ENCODE peak calls at places on chromosomes 1 and 21, in six cellular contexts. One of them, this sample, is unnamed.

GRCh38 chr1:6688001-6688400 is 13.6 kb downstream of the DNAJC11 start:
- ATAC-seq in GM12878: no peak
- ATAC-seq in A549: no peak
- ATAC-seq in upper lobe of left lung: no peak
- ATAC-seq in K562: no peak
- ATAC-seq in HepG2: no peak
- ATAC-seq in this sample: no peak

GRCh38 chr1:66730462-66730861 is 21.8 kb upstream of the DYNLT5 start:
- ATAC-seq in upper lobe of left lung: no peak
- ATAC-seq in A549: no peak
- ATAC-seq in K562: no peak
- ATAC-seq in GM12878: no peak
- ATAC-seq in HepG2: no peak
- ATAC-seq in this sample: no peak

GRCh38 chr21:25994758-25995163 is 175.8 kb downstream of the APP start:
- ATAC-seq in A549: no peak
- ATAC-seq in HepG2: no peak
- ATAC-seq in upper lobe of left lung: no peak
- ATAC-seq in GM12878: no peak
- ATAC-seq in K562: no peak
- ATAC-seq in this sample: no peak

GRCh38 chr1:29453502-29454240 is 217.3 kb downstream of the PTPRU start:
- ATAC-seq in upper lobe of left lung: no peak
- ATAC-seq in GM12878: peak
- ATAC-seq in A549: peak
- ATAC-seq in K562: peak
- ATAC-seq in HepG2: peak
- ATAC-seq in this sample: no peak

GRCh38 chr1:198909973-198910372 is 271.1 kb downstream of the PTPRC start:
- ATAC-seq in K562: no peak
- ATAC-seq in A549: no peak
- ATAC-seq in upper lobe of left lung: no peak
- ATAC-seq in GM12878: no peak
- ATAC-seq in HepG2: no peak
- ATAC-seq in this sample: no peak

GRCh38 chr21:34078915-34079314 is 5.5 kb downstream of the MRPS6 start:
- ATAC-seq in HepG2: no peak
- ATAC-seq in upper lobe of left lung: no peak
- ATAC-seq in GM12878: peak
- ATAC-seq in K562: no peak
- ATAC-seq in A549: no peak
- ATAC-seq in this sample: no peak

GRCh38 chr1:21574464-21575151 is 65.4 kb downstream of the ALPL start:
- ATAC-seq in upper lobe of left lung: peak
- ATAC-seq in GM12878: peak
- ATAC-seq in HepG2: peak
- ATAC-seq in K562: peak
- ATAC-seq in A549: peak
- ATAC-seq in this sample: peak

GRCh38 chr1:168121314-168122029 is 15.3 kb downstream of the GPR161 start:
- ATAC-seq in GM12878: no peak
- ATAC-seq in K562: no peak
- ATAC-seq in HepG2: no peak
- ATAC-seq in A549: no peak
- ATAC-seq in upper lobe of left lung: peak
- ATAC-seq in this sample: peak

GRCh38 chr1:246932366-246932700 is 585 bp upstream of the AHCTF1 start:
- ATAC-seq in K562: no peak
- ATAC-seq in HepG2: no peak
- ATAC-seq in GM12878: no peak
- ATAC-seq in upper lobe of left lung: no peak
- ATAC-seq in A549: no peak
- ATAC-seq in this sample: no peak

GRCh38 chr1:226664413-226665101 is 74.5 kb downstream of the ITPKB start:
- ATAC-seq in HepG2: no peak
- ATAC-seq in upper lobe of left lung: peak
- ATAC-seq in GM12878: no peak
- ATAC-seq in A549: no peak
- ATAC-seq in K562: no peak
- ATAC-seq in this sample: peak

GRCh38 chr1:201711101-201711597 is 117.8 kb upstream of the IPO9 start:
- ATAC-seq in K562: no peak
- ATAC-seq in A549: no peak
- ATAC-seq in upper lobe of left lung: no peak
- ATAC-seq in GM12878: no peak
- ATAC-seq in HepG2: no peak
- ATAC-seq in this sample: no peak

GRCh38 chr1:223034270-223034798 is 108.7 kb downstream of the TLR5 start:
- ATAC-seq in HepG2: no peak
- ATAC-seq in K562: no peak
- ATAC-seq in GM12878: no peak
- ATAC-seq in upper lobe of left lung: no peak
- ATAC-seq in A549: no peak
- ATAC-seq in this sample: no peak

GRCh38 chr21:43282358-43283120 is 113.7 kb downstream of the CRYAA start:
- ATAC-seq in K562: no peak
- ATAC-seq in upper lobe of left lung: no peak
- ATAC-seq in A549: no peak
- ATAC-seq in GM12878: no peak
- ATAC-seq in HepG2: no peak
- ATAC-seq in this sample: no peak

GRCh38 chr1:109796484-109797305 is 33.0 kb upstream of the EPS8L3 start:
- ATAC-seq in K562: no peak
- ATAC-seq in upper lobe of left lung: no peak
- ATAC-seq in A549: no peak
- ATAC-seq in GM12878: peak
- ATAC-seq in HepG2: no peak
- ATAC-seq in this sample: peak

GRCh38 chr1:15633756-15634420 is 16.6 kb downstream of the DDI2 start:
- ATAC-seq in A549: no peak
- ATAC-seq in K562: no peak
- ATAC-seq in upper lobe of left lung: no peak
- ATAC-seq in HepG2: no peak
- ATAC-seq in GM12878: no peak
- ATAC-seq in this sample: no peak

GRCh38 chr1:5954964-5955363 is 37.3 kb downstream of the NPHP4 start:
- ATAC-seq in GM12878: peak
- ATAC-seq in K562: no peak
- ATAC-seq in A549: no peak
- ATAC-seq in HepG2: no peak
- ATAC-seq in upper lobe of left lung: no peak
- ATAC-seq in this sample: no peak

GRCh38 chr1:218994615-218995014 is 179.1 kb upstream of the LYPLAL1 start:
- ATAC-seq in upper lobe of left lung: no peak
- ATAC-seq in A549: no peak
- ATAC-seq in K562: no peak
- ATAC-seq in HepG2: no peak
- ATAC-seq in GM12878: no peak
- ATAC-seq in this sample: no peak

GRCh38 chr1:115453666-115454065 is 115.6 kb upstream of the NGF start:
- ATAC-seq in upper lobe of left lung: no peak
- ATAC-seq in K562: no peak
- ATAC-seq in HepG2: no peak
- ATAC-seq in GM12878: no peak
- ATAC-seq in A549: no peak
- ATAC-seq in this sample: no peak

GRCh38 chr1:224492015-224492414 is 57.4 kb upstream of the WDR26 start:
- ATAC-seq in upper lobe of left lung: no peak
- ATAC-seq in A549: no peak
- ATAC-seq in K562: no peak
- ATAC-seq in HepG2: no peak
- ATAC-seq in GM12878: no peak
- ATAC-seq in this sample: no peak

GRCh38 chr1:201903135-201903534 is 14.4 kb downstream of the SHISA4 start:
- ATAC-seq in HepG2: no peak
- ATAC-seq in A549: no peak
- ATAC-seq in upper lobe of left lung: no peak
- ATAC-seq in K562: no peak
- ATAC-seq in GM12878: no peak
- ATAC-seq in this sample: peak

GRCh38 chr1:204968946-204969345 is 74.1 kb upstream of the CNTN2 start:
- ATAC-seq in GM12878: no peak
- ATAC-seq in A549: no peak
- ATAC-seq in HepG2: no peak
- ATAC-seq in K562: no peak
- ATAC-seq in upper lobe of left lung: no peak
- ATAC-seq in this sample: no peak

GRCh38 chr1:205512059-205513045 is 7.9 kb downstream of the CDK18 start:
- ATAC-seq in upper lobe of left lung: no peak
- ATAC-seq in K562: peak
- ATAC-seq in GM12878: peak
- ATAC-seq in A549: no peak
- ATAC-seq in HepG2: peak
- ATAC-seq in this sample: peak

GRCh38 chr1:29326123-29326522 is 89.8 kb downstream of the PTPRU start:
- ATAC-seq in GM12878: no peak
- ATAC-seq in HepG2: no peak
- ATAC-seq in upper lobe of left lung: no peak
- ATAC-seq in A549: no peak
- ATAC-seq in K562: no peak
- ATAC-seq in this sample: no peak

DNA sequence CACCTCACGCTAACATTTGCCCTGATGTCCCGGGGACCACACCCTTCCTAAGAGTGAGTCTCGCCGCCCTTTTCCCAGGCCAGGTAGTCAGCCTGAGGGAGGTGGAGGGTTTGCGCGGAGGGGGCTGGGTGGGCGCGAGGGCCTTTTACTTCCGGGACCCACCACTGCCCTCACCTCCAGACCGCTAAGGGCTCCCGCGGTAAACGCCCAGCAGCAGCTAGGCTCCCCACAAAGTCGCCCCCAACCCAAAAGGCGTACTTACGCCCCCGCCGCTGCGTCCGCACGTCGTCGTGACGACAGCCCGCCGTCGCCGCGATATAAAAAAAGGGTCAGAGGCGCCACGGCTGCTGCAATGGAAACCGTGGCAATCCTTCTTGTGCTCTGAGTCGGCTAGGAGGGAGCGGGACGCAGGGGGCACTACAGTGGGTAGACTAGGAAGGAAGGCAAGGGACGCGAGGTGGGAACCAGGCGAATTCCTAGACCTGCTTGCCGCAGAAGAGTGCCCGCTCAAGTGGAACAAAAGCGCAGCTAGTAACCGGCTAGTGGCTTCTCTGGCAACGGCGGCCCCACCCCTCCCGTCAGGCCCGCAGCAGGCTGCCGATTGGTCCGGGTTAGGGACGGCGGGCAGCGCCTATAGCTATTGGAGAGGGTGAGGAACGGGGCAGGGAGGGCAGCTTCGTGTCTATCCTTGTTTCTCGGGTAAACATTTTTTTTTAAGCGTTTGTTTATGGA is at the start of gene ODF2L:
- ATAC-seq in A549: peak
- ATAC-seq in upper lobe of left lung: peak
- ATAC-seq in GM12878: peak
- ATAC-seq in K562: peak
- ATAC-seq in HepG2: peak
- ATAC-seq in this sample: peak
- TF ChIP-seq CTCF in A549: no peak
- TF ChIP-seq CTCF in upper lobe of left lung: no peak
- TF ChIP-seq CTCF in GM12878: no peak
- TF ChIP-seq CTCF in K562: no peak
- TF ChIP-seq CTCF in HepG2: no peak
- TF ChIP-seq CTCF in this sample: no peak

GRCh38 chr1:116869611-116870010 is 40.1 kb upstream of the PTGFRN start:
- ATAC-seq in K562: no peak
- ATAC-seq in HepG2: no peak
- ATAC-seq in GM12878: no peak
- ATAC-seq in A549: no peak
- ATAC-seq in upper lobe of left lung: no peak
- ATAC-seq in this sample: no peak

GRCh38 chr1:116871772-116872146 is 38.0 kb upstream of the PTGFRN start:
- ATAC-seq in GM12878: no peak
- ATAC-seq in K562: no peak
- ATAC-seq in HepG2: no peak
- ATAC-seq in upper lobe of left lung: no peak
- ATAC-seq in A549: no peak
- ATAC-seq in this sample: peak

GRCh38 chr1:116873680-116874271 is 35.9 kb upstream of the PTGFRN start:
- ATAC-seq in A549: no peak
- ATAC-seq in upper lobe of left lung: no peak
- ATAC-seq in K562: peak
- ATAC-seq in GM12878: peak
- ATAC-seq in HepG2: no peak
- ATAC-seq in this sample: no peak

GRCh38 chr1:116868386-116868785 is 41.3 kb upstream of the PTGFRN start:
- ATAC-seq in HepG2: no peak
- ATAC-seq in A549: no peak
- ATAC-seq in upper lobe of left lung: no peak
- ATAC-seq in GM12878: no peak
- ATAC-seq in K562: no peak
- ATAC-seq in this sample: no peak

GRCh38 chr1:116870322-116870721 is 39.4 kb upstream of the PTGFRN start:
- ATAC-seq in K562: no peak
- ATAC-seq in HepG2: no peak
- ATAC-seq in A549: no peak
- ATAC-seq in GM12878: no peak
- ATAC-seq in upper lobe of left lung: no peak
- ATAC-seq in this sample: peak
- TF ChIP-seq EP300 in K562: no peak
- TF ChIP-seq EP300 in HepG2: no peak
- TF ChIP-seq EP300 in A549: no peak
- TF ChIP-seq EP300 in GM12878: no peak
- TF ChIP-seq EP300 in upper lobe of left lung: no peak
- TF ChIP-seq EP300 in this sample: no peak

GRCh38 chr1:23354260-23354659 is 10.2 kb upstream of the HNRNPR start:
- ATAC-seq in HepG2: peak
- ATAC-seq in A549: no peak
- ATAC-seq in GM12878: no peak
- ATAC-seq in K562: peak
- ATAC-seq in upper lobe of left lung: no peak
- ATAC-seq in this sample: no peak
- TF ChIP-seq CTCF in HepG2: peak
- TF ChIP-seq CTCF in A549: no peak
- TF ChIP-seq CTCF in GM12878: no peak
- TF ChIP-seq CTCF in K562: no peak
- TF ChIP-seq CTCF in upper lobe of left lung: no peak
- TF ChIP-seq CTCF in this sample: no peak

GRCh38 chr1:181906631-181907030 is 154.9 kb downstream of the ZNF648 start:
- ATAC-seq in GM12878: no peak
- ATAC-seq in HepG2: no peak
- ATAC-seq in K562: peak
- ATAC-seq in A549: no peak
- ATAC-seq in upper lobe of left lung: no peak
- ATAC-seq in this sample: no peak

GRCh38 chr1:181909010-181909409 is 152.5 kb downstream of the ZNF648 start:
- ATAC-seq in GM12878: no peak
- ATAC-seq in upper lobe of left lung: no peak
- ATAC-seq in K562: no peak
- ATAC-seq in HepG2: no peak
- ATAC-seq in A549: no peak
- ATAC-seq in this sample: no peak

GRCh38 chr1:181911715-181912114 is 149.8 kb downstream of the ZNF648 start:
- ATAC-seq in K562: no peak
- ATAC-seq in upper lobe of left lung: no peak
- ATAC-seq in A549: no peak
- ATAC-seq in HepG2: no peak
- ATAC-seq in GM12878: no peak
- ATAC-seq in this sample: no peak

GRCh38 chr1:181910905-181911304 is 150.6 kb downstream of the ZNF648 start:
- ATAC-seq in GM12878: no peak
- ATAC-seq in upper lobe of left lung: no peak
- ATAC-seq in HepG2: peak
- ATAC-seq in A549: no peak
- ATAC-seq in K562: peak
- ATAC-seq in this sample: no peak

GRCh38 chr1:181905944-181906597 is 155.4 kb downstream of the ZNF648 start:
- ATAC-seq in HepG2: no peak
- ATAC-seq in upper lobe of left lung: no peak
- ATAC-seq in A549: no peak
- ATAC-seq in GM12878: no peak
- ATAC-seq in K562: peak
- ATAC-seq in this sample: no peak
- TF ChIP-seq EP300 in HepG2: no peak
- TF ChIP-seq EP300 in upper lobe of left lung: no peak
- TF ChIP-seq EP300 in A549: no peak
- TF ChIP-seq EP300 in GM12878: no peak
- TF ChIP-seq EP300 in K562: peak
- TF ChIP-seq EP300 in this sample: no peak

This sample was measured in gastroesophageal sphincter.